ENCODE peak calls at places on chromosome 1, in seven cellular contexts. J is NCI-H1436; U is naive thymus-derived CD8-positive, alpha-beta T cell; L is T47D; T is activated CD4-positive, alpha-beta T cell treated with anti-CD3 and anti-CD28 coated beads for 48 hours; W is progenitor cell of endocrine pancreas; I is effector CD4-positive, alpha-beta T cell. M is an unnamed sample.

GRCh38 chr1:31102501-31102950 is 37.0 kb upstream of the PUM1 start:
- DNase-seq in L (no peak), I (no peak), U (no peak), J (no peak), W (no peak), T (no peak), M (no peak)

GRCh38 chr1:168386949-168387586 is 106.4 kb downstream of the TBX19 start:
- DNase-seq in L (peak), I (peak), U (peak), W (peak), T (peak), J (peak), M (peak)

GRCh38 chr1:23126200-23126599 is 42.5 kb downstream of the LUZP1 start:
- DNase-seq in W (no peak), L (no peak), U (no peak), T (no peak), J (no peak), I (no peak), M (no peak)

GRCh38 chr1:27605796-27606707 is 2.1 kb upstream of the AHDC1 start:
- DNase-seq in I (peak), W (peak), U (peak), L (peak), T (peak), J (peak), M (peak)

GRCh38 chr1:35062518-35063196 is 16.5 kb upstream of the ZMYM1 start:
- DNase-seq in W (no peak), T (no peak), U (no peak), L (no peak), I (no peak), J (no peak), M (no peak)

GRCh38 chr1:15848929-15849774 is 1.6 kb downstream of the SPEN start:
- DNase-seq in I (peak), U (peak), J (peak), T (peak), W (peak), L (peak), M (peak)

GRCh38 chr1:63343922-63344321 is 21.6 kb downstream of the FOXD3 start:
- DNase-seq in U (no peak), I (no peak), J (no peak), W (no peak), T (no peak), L (no peak), M (no peak)

GRCh38 chr1:17561561-17561985 is 22.1 kb downstream of the ARHGEF10L start:
- DNase-seq in W (no peak), L (no peak), J (no peak), T (no peak), U (no peak), I (no peak), M (no peak)